ENCODE peak calls at places on chromosomes 1 and 21, in ten cellular contexts. M is GM13976, A is IMR-90, J is heart left ventricle, D is MCF 10A, I is fibroblast of mammary gland, F is cardiac fibroblast, Q is progenitor cell of endocrine pancreas, P is B cell, L is GM23338. S is an unnamed sample.

GRCh38 chr21:44301961-44302406 is 2.1 kb downstream of the PFKL start:
- DNase-seq in A (no peak), L (no peak), J (no peak), Q (no peak), M (no peak), I (no peak), F (no peak), P (no peak), D (no peak), S (no peak)

GRCh38 chr1:23424171-23424959 is at the start of gene TCEA3:
- DNase-seq in F (no peak), D (no peak), P (peak), J (peak), Q (no peak), L (peak), I (no peak), A (no peak), M (peak), S (peak)

GRCh38 chr1:180435566-180435965 is 66.8 kb downstream of the ACBD6 start:
- DNase-seq in A (no peak), I (no peak), D (no peak), P (no peak), M (no peak), Q (no peak), J (no peak), F (no peak), L (no peak), S (no peak)

GRCh38 chr1:100834779-100835645 is 59.6 kb downstream of the EXTL2 start:
- DNase-seq in M (no peak), D (peak), L (peak), I (peak), F (peak), A (peak), P (peak), Q (no peak), J (no peak), S (peak)

GRCh38 chr1:91891969-91892368 is 6.0 kb upstream of the TGFBR3 start:
- DNase-seq in I (peak), J (no peak), D (peak), Q (no peak), M (no peak), L (peak), P (no peak), A (peak), F (peak), S (no peak)

GRCh38 chr21:34553199-34553952 is 41.4 kb upstream of the KCNE1 start:
- DNase-seq in I (peak), M (no peak), F (peak), Q (no peak), D (peak), A (peak), J (no peak), P (no peak), L (no peak), S (no peak)

GRCh38 chr1:117642963-117643362 is 37.1 kb downstream of the TENT5C start:
- DNase-seq in I (no peak), M (no peak), D (no peak), L (no peak), P (no peak), F (no peak), Q (no peak), J (no peak), A (no peak), S (no peak)

GRCh38 chr1:192201303-192201702 is 43.0 kb downstream of the RGS18 start:
- DNase-seq in Q (no peak), A (no peak), P (no peak), D (no peak), M (no peak), I (no peak), L (peak), F (no peak), J (peak), S (no peak)

GRCh38 chr1:108663074-108663473 is 2.2 kb upstream of the HENMT1 start:
- DNase-seq in Q (no peak), L (no peak), J (no peak), F (no peak), I (peak), P (no peak), M (no peak), D (no peak), A (no peak), S (no peak)

GRCh38 chr1:30786264-30786991 is 28.9 kb upstream of the LAPTM5 start:
- DNase-seq in J (peak), A (no peak), D (peak), I (no peak), P (no peak), Q (no peak), L (no peak), M (no peak), F (no peak), S (no peak)

GRCh38 chr1:17649371-17650106 is 105.6 kb upstream of the ACTL8 start:
- DNase-seq in D (no peak), J (no peak), Q (no peak), M (no peak), P (no peak), A (no peak), I (no peak), F (no peak), L (no peak), S (no peak)

GRCh38 chr1:212013672-212014071 is 21.7 kb downstream of the INTS7 start:
- DNase-seq in A (no peak), I (no peak), F (no peak), P (no peak), J (no peak), D (no peak), M (no peak), L (no peak), Q (no peak), S (no peak)

GRCh38 chr1:200877839-200878551 is 5.2 kb downstream of the GPR25 start:
- DNase-seq in M (no peak), Q (no peak), F (no peak), L (no peak), I (no peak), J (no peak), D (no peak), P (no peak), A (no peak), S (peak)

GRCh38 chr1:26127235-26128163 is 15.9 kb downstream of the PDIK1L start:
- DNase-seq in D (no peak), L (no peak), I (no peak), Q (no peak), A (no peak), F (peak), P (no peak), J (no peak), M (no peak), S (no peak)

GRCh38 chr1:89125571-89126233 is at the start of gene GBP2:
- DNase-seq in L (no peak), P (peak), F (peak), I (peak), D (peak), Q (no peak), A (peak), J (no peak), M (peak), S (peak)

GRCh38 chr1:61442456-61443013 is 282.4 kb downstream of the TM2D1 start:
- DNase-seq in I (no peak), Q (no peak), F (no peak), D (no peak), P (no peak), L (no peak), M (no peak), A (no peak), J (no peak), S (no peak)

GRCh38 chr1:93000291-93000690 is 39.0 kb upstream of the DIPK1A start:
- DNase-seq in F (no peak), D (no peak), A (no peak), L (peak), Q (no peak), I (no peak), M (no peak), J (no peak), P (no peak), S (no peak)

GRCh38 chr1:241311056-241311746 is 45.8 kb downstream of the RGS7 start:
- DNase-seq in P (peak), Q (no peak), J (no peak), M (no peak), F (peak), I (peak), D (peak), L (peak), A (peak), S (no peak)

GRCh38 chr1:171290611-171291010 is 23.4 kb upstream of the FMO4 start:
- DNase-seq in J (no peak), L (no peak), D (no peak), Q (no peak), A (no peak), M (no peak), I (no peak), P (no peak), F (no peak), S (no peak)

GRCh38 chr1:169371400-169371799 is 3.4 kb downstream of the BLZF1 start:
- DNase-seq in A (no peak), J (no peak), Q (no peak), M (no peak), L (no peak), P (no peak), I (no peak), D (no peak), F (no peak), S (no peak)

GRCh38 chr21:45508607-45509565 is 33.4 kb downstream of the SLC19A1 start:
- DNase-seq in I (peak), P (no peak), M (no peak), L (no peak), D (no peak), A (no peak), F (no peak), J (peak), Q (no peak), S (no peak)

GRCh38 chr21:45511007-45511406 is 31.2 kb downstream of the SLC19A1 start:
- DNase-seq in F (no peak), A (no peak), L (no peak), P (no peak), M (no peak), Q (no peak), D (no peak), I (no peak), J (peak), S (no peak)

GRCh38 chr21:45507888-45508508 is 34.2 kb downstream of the SLC19A1 start:
- DNase-seq in L (no peak), I (no peak), J (no peak), A (no peak), F (no peak), Q (no peak), M (no peak), P (no peak), D (no peak), S (no peak)

GRCh38 chr21:45510466-45510955 is 31.7 kb downstream of the SLC19A1 start:
- DNase-seq in M (no peak), D (no peak), A (no peak), L (no peak), J (peak), F (no peak), P (no peak), Q (no peak), I (no peak), S (no peak)

DNA sequence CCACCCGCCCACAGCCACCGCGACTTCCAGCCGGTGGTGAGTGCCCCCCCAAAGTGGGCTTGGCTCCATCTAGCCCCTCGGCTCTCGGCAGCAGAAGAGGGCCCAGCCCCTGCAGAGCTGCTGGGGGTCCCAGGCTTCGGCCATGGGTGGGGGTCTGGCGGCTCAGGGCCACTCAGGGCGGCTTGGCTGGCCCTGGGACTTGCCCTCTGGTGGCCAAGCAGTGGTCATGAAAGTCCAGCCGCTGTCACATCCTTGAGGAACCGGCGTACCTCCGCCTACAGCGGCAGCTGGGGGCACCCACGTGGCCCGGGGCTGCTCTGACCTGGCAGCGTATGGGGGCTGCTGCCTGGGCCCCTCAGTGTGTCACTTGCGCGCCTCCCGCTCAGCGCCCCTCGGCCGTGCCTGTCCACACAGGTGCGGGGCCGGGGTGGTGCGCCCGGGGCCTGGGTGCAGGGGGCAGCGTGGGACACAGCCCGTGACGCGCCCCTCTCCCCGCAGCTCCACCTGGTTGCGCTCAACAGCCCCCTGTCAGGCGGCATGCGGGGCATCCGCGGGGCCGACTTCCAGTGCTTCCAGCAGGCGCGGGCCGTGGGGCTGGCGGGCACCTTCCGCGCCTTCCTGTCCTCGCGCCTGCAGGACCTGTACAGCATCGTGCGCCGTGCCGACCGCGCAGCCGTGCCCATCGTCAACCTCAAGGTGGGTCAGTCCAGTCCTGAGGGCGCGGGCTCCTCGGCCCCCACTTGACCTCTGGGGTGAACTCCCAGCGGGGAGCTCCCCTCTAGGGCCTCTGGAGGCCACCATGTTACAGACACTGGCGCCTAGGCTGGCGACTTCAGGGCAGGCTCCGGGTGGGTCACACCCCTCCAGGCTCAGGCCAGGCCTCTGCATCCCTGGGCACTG is 32.4 kb downstream of the SLC19A1 start:
- DNase-seq in I (no peak), P (no peak), D (no peak), Q (no peak), A (no peak), M (no peak), F (no peak), J (peak), L (peak), S (no peak)
- TF ChIP-seq CTCF in I (no peak), P (no peak), D (no peak), Q (peak), A (no peak), M (no peak), F (peak), J (no peak), L (peak), S (no peak)

GRCh38 chr1:38403667-38404066 is 357.1 kb upstream of the POU3F1 start:
- DNase-seq in I (no peak), F (no peak), D (no peak), P (no peak), M (no peak), L (peak), A (no peak), Q (no peak), J (no peak), S (no peak)
- TF ChIP-seq CTCF in I (no peak), F (no peak), D (no peak), P (no peak), M (no peak), L (peak), A (no peak), Q (no peak), J (no peak), S (peak)

GRCh38 chr1:226187380-226187779 is 839 bp upstream of the ACBD3 start:
- DNase-seq in J (no peak), Q (no peak), I (no peak), P (no peak), L (no peak), A (no peak), M (no peak), F (no peak), D (no peak), S (no peak)

GRCh38 chr1:226186124-226187018 is at the start of gene ACBD3:
- DNase-seq in A (peak), D (peak), L (peak), Q (peak), J (peak), P (peak), F (peak), M (peak), I (peak), S (peak)

GRCh38 chr1:226187019-226187322 is 430 bp upstream of the ACBD3 start:
- DNase-seq in I (no peak), P (no peak), M (no peak), L (no peak), D (no peak), F (no peak), A (no peak), J (no peak), Q (no peak), S (no peak)

GRCh38 chr1:226185153-226186036 is 1.1 kb downstream of the ACBD3 start:
- DNase-seq in D (peak), L (no peak), I (peak), A (peak), F (peak), M (no peak), P (no peak), Q (no peak), J (no peak), S (no peak)

GRCh38 chr1:226181996-226182714 is 4.4 kb downstream of the ACBD3 start:
- DNase-seq in L (peak), F (peak), Q (no peak), J (peak), M (peak), I (peak), A (peak), P (peak), D (peak), S (peak)
- TF ChIP-seq CTCF in L (peak), F (peak), Q (peak), J (no peak), M (no peak), I (peak), A (peak), P (peak), D (peak), S (no peak)

DNA sequence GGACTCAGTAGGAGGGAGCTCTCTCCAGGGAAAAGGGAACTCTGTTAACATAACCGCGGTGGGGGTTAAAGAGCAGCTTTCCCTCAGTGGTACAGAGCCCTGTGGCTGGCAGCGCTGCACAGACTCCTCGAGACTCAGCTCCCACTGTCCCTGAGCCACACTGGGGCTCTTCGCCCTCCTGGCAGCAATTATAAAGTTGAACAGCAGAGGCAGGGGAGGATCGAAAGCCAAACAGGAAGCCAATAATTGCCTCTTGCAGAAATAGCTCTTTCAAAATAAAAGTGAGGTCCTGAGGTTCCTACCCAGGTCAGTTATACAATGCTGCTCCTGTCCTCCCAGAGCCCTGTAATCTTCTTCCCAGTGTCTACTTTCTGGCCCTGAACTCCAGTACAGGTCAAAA is 77.0 kb downstream of the FAM78B start:
- DNase-seq in D (no peak), J (no peak), F (peak), P (no peak), L (peak), A (no peak), Q (no peak), M (peak), I (no peak), S (peak)
- TF ChIP-seq CTCF in D (no peak), J (no peak), F (no peak), P (no peak), L (no peak), A (no peak), Q (no peak), M (no peak), I (no peak), S (no peak)

DNA sequence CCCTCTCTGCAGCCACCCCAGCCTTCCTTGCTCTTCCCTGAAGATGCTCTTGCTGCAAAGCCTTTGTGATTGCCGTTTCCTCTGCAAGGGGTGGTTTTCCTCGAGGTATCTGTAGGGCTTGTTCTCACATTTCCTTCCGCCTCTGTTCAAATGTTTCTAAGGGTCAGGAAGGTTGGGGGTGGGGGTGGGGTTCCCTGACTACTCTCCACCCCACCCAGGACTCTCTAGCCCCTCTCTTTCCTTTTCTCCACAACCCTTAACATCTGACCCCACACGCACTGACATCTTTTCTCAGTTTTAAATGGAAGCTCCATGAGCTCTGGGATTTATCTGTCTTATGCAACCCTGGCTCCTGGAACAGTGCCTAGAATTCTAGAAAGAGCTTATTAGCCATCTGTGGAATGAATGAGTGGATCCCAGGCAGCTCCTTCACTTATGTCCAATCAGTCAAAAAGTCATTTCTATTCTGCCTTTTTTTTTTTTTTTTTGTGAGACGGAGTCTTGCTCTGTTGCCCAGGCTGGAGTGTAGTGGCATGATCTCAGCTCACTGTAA is 27.3 kb upstream of the ZNF362 start:
- DNase-seq in L (no peak), F (peak), J (peak), M (no peak), P (no peak), Q (no peak), D (peak), I (peak), A (peak), S (no peak)
- TF ChIP-seq CTCF in L (no peak), F (no peak), J (no peak), M (no peak), P (no peak), Q (no peak), D (no peak), I (no peak), A (no peak), S (no peak)

DNA sequence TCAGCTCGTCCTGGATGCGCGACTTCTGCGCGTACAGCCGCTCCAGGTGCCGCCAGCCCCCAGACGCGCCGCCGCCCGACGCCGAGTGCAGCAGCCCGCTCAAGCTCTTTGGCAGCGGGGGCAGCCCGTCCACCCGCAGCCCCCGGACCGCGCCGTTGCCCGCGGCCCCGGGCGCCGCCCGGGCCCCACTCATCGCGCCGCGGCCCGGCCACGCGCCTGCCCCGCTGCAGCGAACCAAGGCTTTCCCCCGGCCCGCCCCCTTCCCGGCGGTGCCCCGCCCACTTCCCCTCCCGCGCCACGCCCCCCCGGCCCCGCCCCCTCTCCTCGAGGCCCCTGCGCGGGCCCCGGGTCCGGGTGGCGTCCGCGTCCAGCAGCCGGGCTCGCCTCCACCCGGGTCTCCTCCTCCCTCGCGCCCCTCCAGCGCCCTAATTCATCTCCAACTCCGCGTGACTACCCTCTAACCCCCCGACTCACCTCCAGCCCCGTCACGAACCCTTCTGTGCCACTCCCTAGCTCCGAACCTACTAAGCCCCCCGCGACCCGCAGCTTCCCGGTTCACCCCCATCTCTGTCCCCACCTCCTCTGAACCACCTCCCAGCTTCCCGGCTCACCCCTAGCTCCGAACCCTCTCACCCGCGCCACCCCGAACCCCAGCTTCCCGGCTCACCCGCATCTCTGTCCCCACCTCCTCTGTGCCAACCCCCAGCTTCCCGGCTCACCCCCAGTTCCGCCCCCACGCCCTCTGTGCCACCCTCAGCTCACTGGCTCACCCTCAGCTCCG is at the start of gene FAM89A:
- DNase-seq in F (no peak), D (peak), M (peak), A (no peak), I (no peak), P (peak), J (peak), Q (peak), L (peak), S (peak)
- TF ChIP-seq CTCF in F (no peak), D (no peak), M (no peak), A (no peak), I (no peak), P (no peak), J (no peak), Q (no peak), L (no peak), S (no peak)

DNA sequence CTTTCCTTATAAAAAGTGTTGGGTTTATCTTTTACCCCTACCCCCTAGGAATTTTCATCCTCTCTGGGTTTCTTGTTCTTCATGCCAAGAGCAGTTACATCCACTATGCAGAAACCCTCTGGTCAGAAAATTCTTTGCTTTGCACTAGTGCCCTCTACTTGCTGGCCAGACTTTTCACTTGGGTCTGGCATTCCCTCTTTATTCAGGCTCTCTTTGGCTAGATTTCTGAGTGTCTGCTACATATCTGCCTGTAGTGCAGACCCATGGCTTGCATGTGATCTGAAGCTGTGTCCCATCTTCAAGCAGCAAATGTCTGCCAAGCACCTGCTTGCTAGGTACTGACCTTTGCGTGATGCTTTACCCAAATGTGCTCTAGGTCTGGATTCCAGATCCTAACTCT is 237.0 kb downstream of the GPATCH2 start:
- DNase-seq in J (no peak), L (peak), D (peak), A (no peak), F (no peak), Q (no peak), P (no peak), M (no peak), I (no peak), S (no peak)
- TF ChIP-seq CTCF in J (no peak), L (peak), D (no peak), A (no peak), F (no peak), Q (no peak), P (no peak), M (no peak), I (no peak), S (no peak)

S was measured in GM20000.